ENCODE peak calls at places on chromosome 17, in eight cellular contexts. One of them, this sample, is unnamed.

GRCh38 chr17:27585153-27585681 is 45.8 kb upstream of the LGALS9 start:
- DNase-seq in IMR-90: no peak
- DNase-seq in ovary: no peak
- DNase-seq in heart left ventricle: no peak
- DNase-seq in Peyer's patch: no peak
- DNase-seq in H54: no peak
- DNase-seq in NB4: no peak
- DNase-seq in upper lobe of left lung: no peak
- DNase-seq in this sample: peak

GRCh38 chr17:76540381-76541300 is 797 bp downstream of the PRCD start:
- DNase-seq in IMR-90: peak
- DNase-seq in ovary: peak
- DNase-seq in heart left ventricle: peak
- DNase-seq in Peyer's patch: peak
- DNase-seq in H54: peak
- DNase-seq in NB4: peak
- DNase-seq in upper lobe of left lung: no peak
- DNase-seq in this sample: peak

GRCh38 chr17:34071891-34072420 is 183.1 kb upstream of the CCL2 start:
- DNase-seq in IMR-90: no peak
- DNase-seq in ovary: no peak
- DNase-seq in heart left ventricle: no peak
- DNase-seq in Peyer's patch: no peak
- DNase-seq in H54: no peak
- DNase-seq in NB4: no peak
- DNase-seq in upper lobe of left lung: peak
- DNase-seq in this sample: no peak

GRCh38 chr17:67248291-67248690 is 3.3 kb upstream of the HELZ start:
- DNase-seq in IMR-90: no peak
- DNase-seq in ovary: no peak
- DNase-seq in heart left ventricle: no peak
- DNase-seq in Peyer's patch: peak
- DNase-seq in H54: no peak
- DNase-seq in NB4: no peak
- DNase-seq in upper lobe of left lung: no peak
- DNase-seq in this sample: no peak

GRCh38 chr17:21058098-21058893 is 15.5 kb upstream of the USP22 start:
- DNase-seq in IMR-90: peak
- DNase-seq in ovary: no peak
- DNase-seq in heart left ventricle: no peak
- DNase-seq in Peyer's patch: no peak
- DNase-seq in H54: peak
- DNase-seq in NB4: peak
- DNase-seq in upper lobe of left lung: no peak
- DNase-seq in this sample: no peak

GRCh38 chr17:45846223-45846622 is 1.5 kb downstream of the SPPL2C start:
- DNase-seq in IMR-90: no peak
- DNase-seq in ovary: no peak
- DNase-seq in heart left ventricle: no peak
- DNase-seq in Peyer's patch: no peak
- DNase-seq in H54: no peak
- DNase-seq in NB4: no peak
- DNase-seq in upper lobe of left lung: peak
- DNase-seq in this sample: no peak

GRCh38 chr17:33266611-33267010 is 26.5 kb downstream of the ASIC2 start:
- DNase-seq in IMR-90: no peak
- DNase-seq in ovary: no peak
- DNase-seq in heart left ventricle: no peak
- DNase-seq in Peyer's patch: no peak
- DNase-seq in H54: no peak
- DNase-seq in NB4: no peak
- DNase-seq in upper lobe of left lung: no peak
- DNase-seq in this sample: no peak

GRCh38 chr17:75731086-75731715 is 9.9 kb downstream of the ITGB4 start:
- DNase-seq in IMR-90: no peak
- DNase-seq in ovary: no peak
- DNase-seq in heart left ventricle: no peak
- DNase-seq in Peyer's patch: no peak
- DNase-seq in H54: no peak
- DNase-seq in NB4: no peak
- DNase-seq in upper lobe of left lung: no peak
- DNase-seq in this sample: no peak

GRCh38 chr17:30824356-30825145 is at the start of gene CRLF3:
- DNase-seq in IMR-90: peak
- DNase-seq in ovary: peak
- DNase-seq in heart left ventricle: peak
- DNase-seq in Peyer's patch: peak
- DNase-seq in H54: peak
- DNase-seq in NB4: peak
- DNase-seq in upper lobe of left lung: peak
- DNase-seq in this sample: peak

GRCh38 chr17:66762276-66762675 is 72.6 kb upstream of the CACNG5 start:
- DNase-seq in IMR-90: no peak
- DNase-seq in ovary: no peak
- DNase-seq in heart left ventricle: no peak
- DNase-seq in Peyer's patch: no peak
- DNase-seq in H54: no peak
- DNase-seq in NB4: no peak
- DNase-seq in upper lobe of left lung: no peak
- DNase-seq in this sample: no peak

GRCh38 chr17:39595294-39595693 is 12.4 kb downstream of the NEUROD2 start:
- DNase-seq in IMR-90: no peak
- DNase-seq in ovary: no peak
- DNase-seq in heart left ventricle: no peak
- DNase-seq in Peyer's patch: no peak
- DNase-seq in H54: no peak
- DNase-seq in NB4: no peak
- DNase-seq in upper lobe of left lung: no peak
- DNase-seq in this sample: no peak

GRCh38 chr17:48729335-48730239 is 1.0 kb upstream of the HOXB13 start:
- DNase-seq in IMR-90: no peak
- DNase-seq in ovary: no peak
- DNase-seq in heart left ventricle: no peak
- DNase-seq in Peyer's patch: no peak
- DNase-seq in H54: no peak
- DNase-seq in NB4: no peak
- DNase-seq in upper lobe of left lung: no peak
- DNase-seq in this sample: no peak
- TF ChIP-seq POLR2A in IMR-90: no peak
- TF ChIP-seq POLR2A in ovary: no peak
- TF ChIP-seq POLR2A in heart left ventricle: no peak
- TF ChIP-seq POLR2A in Peyer's patch: no peak
- TF ChIP-seq POLR2A in H54: no peak
- TF ChIP-seq POLR2A in NB4: no peak
- TF ChIP-seq POLR2A in upper lobe of left lung: no peak
- TF ChIP-seq POLR2A in this sample: no peak

GRCh38 chr17:64498308-64499203 is 1.7 kb upstream of the POLG2 start:
- DNase-seq in IMR-90: no peak
- DNase-seq in ovary: no peak
- DNase-seq in heart left ventricle: no peak
- DNase-seq in Peyer's patch: no peak
- DNase-seq in H54: no peak
- DNase-seq in NB4: peak
- DNase-seq in upper lobe of left lung: no peak
- DNase-seq in this sample: no peak
- TF ChIP-seq POLR2A in IMR-90: no peak
- TF ChIP-seq POLR2A in ovary: no peak
- TF ChIP-seq POLR2A in heart left ventricle: no peak
- TF ChIP-seq POLR2A in Peyer's patch: no peak
- TF ChIP-seq POLR2A in H54: no peak
- TF ChIP-seq POLR2A in NB4: no peak
- TF ChIP-seq POLR2A in upper lobe of left lung: no peak
- TF ChIP-seq POLR2A in this sample: peak

GRCh38 chr17:2962236-2962635 is 101.2 kb downstream of the OR1D5 start:
- DNase-seq in IMR-90: no peak
- DNase-seq in ovary: no peak
- DNase-seq in heart left ventricle: no peak
- DNase-seq in Peyer's patch: no peak
- DNase-seq in H54: no peak
- DNase-seq in NB4: no peak
- DNase-seq in upper lobe of left lung: no peak
- DNase-seq in this sample: no peak
- TF ChIP-seq POLR2A in IMR-90: no peak
- TF ChIP-seq POLR2A in ovary: no peak
- TF ChIP-seq POLR2A in heart left ventricle: no peak
- TF ChIP-seq POLR2A in Peyer's patch: no peak
- TF ChIP-seq POLR2A in H54: no peak
- TF ChIP-seq POLR2A in NB4: no peak
- TF ChIP-seq POLR2A in upper lobe of left lung: no peak
- TF ChIP-seq POLR2A in this sample: no peak

GRCh38 chr17:79335456-79335855 is 260.8 kb downstream of the ENGASE start:
- DNase-seq in IMR-90: no peak
- DNase-seq in ovary: no peak
- DNase-seq in heart left ventricle: no peak
- DNase-seq in Peyer's patch: no peak
- DNase-seq in H54: no peak
- DNase-seq in NB4: no peak
- DNase-seq in upper lobe of left lung: no peak
- DNase-seq in this sample: no peak
- TF ChIP-seq POLR2A in IMR-90: no peak
- TF ChIP-seq POLR2A in ovary: no peak
- TF ChIP-seq POLR2A in heart left ventricle: no peak
- TF ChIP-seq POLR2A in Peyer's patch: no peak
- TF ChIP-seq POLR2A in H54: no peak
- TF ChIP-seq POLR2A in NB4: no peak
- TF ChIP-seq POLR2A in upper lobe of left lung: no peak
- TF ChIP-seq POLR2A in this sample: no peak

DNA sequence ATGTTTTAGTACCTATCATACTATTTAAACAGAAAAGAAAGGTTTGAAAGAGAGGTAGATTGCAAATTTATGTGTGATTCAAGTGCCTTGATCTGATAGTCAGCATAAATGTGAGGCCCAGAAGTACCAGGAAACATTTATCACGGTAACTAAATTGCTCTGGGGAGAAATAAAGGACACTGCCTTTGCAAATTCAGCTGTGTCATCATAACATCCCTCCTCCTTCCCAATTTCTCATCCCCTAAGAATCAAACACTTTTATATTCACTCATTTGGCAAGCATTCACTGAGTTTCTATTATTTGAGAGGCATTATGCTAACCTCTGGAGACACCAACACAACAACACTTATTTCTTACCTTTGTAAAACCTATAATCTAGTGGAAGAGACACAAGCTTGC is 563.4 kb upstream of the CA10 start:
- DNase-seq in IMR-90: no peak
- DNase-seq in ovary: no peak
- DNase-seq in heart left ventricle: no peak
- DNase-seq in Peyer's patch: no peak
- DNase-seq in H54: no peak
- DNase-seq in NB4: no peak
- DNase-seq in upper lobe of left lung: no peak
- DNase-seq in this sample: no peak
- TF ChIP-seq POLR2A in IMR-90: no peak
- TF ChIP-seq POLR2A in ovary: no peak
- TF ChIP-seq POLR2A in heart left ventricle: no peak
- TF ChIP-seq POLR2A in Peyer's patch: no peak
- TF ChIP-seq POLR2A in H54: no peak
- TF ChIP-seq POLR2A in NB4: no peak
- TF ChIP-seq POLR2A in upper lobe of left lung: no peak
- TF ChIP-seq POLR2A in this sample: no peak

GRCh38 chr17:3770471-3770870 is 30.5 kb downstream of the ITGAE start:
- DNase-seq in IMR-90: no peak
- DNase-seq in ovary: no peak
- DNase-seq in heart left ventricle: no peak
- DNase-seq in Peyer's patch: peak
- DNase-seq in H54: no peak
- DNase-seq in NB4: peak
- DNase-seq in upper lobe of left lung: no peak
- DNase-seq in this sample: no peak
- TF ChIP-seq POLR2A in IMR-90: no peak
- TF ChIP-seq POLR2A in ovary: no peak
- TF ChIP-seq POLR2A in heart left ventricle: no peak
- TF ChIP-seq POLR2A in Peyer's patch: no peak
- TF ChIP-seq POLR2A in H54: no peak
- TF ChIP-seq POLR2A in NB4: no peak
- TF ChIP-seq POLR2A in upper lobe of left lung: no peak
- TF ChIP-seq POLR2A in this sample: no peak

DNA sequence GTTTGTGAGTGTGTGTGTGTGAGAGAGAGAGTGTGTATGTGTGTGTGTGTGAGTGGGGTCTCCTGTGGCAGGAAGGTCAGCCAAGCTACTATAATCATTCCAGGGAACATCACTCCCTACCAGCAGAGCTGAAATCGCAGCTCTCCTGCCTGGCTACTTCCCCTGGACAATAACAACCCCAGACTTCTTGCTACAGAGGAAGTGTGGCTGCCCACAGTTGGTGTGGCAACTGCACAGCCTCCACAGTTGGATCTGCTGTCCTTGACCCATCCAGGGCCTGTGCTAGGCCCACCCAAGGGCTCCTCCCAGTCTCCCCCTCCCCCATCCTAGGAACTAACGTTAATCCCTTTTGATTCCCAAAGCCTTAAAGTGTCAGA is 1.5 kb downstream of the SLC13A5 start:
- DNase-seq in IMR-90: no peak
- DNase-seq in ovary: no peak
- DNase-seq in heart left ventricle: no peak
- DNase-seq in Peyer's patch: no peak
- DNase-seq in H54: no peak
- DNase-seq in NB4: peak
- DNase-seq in upper lobe of left lung: no peak
- DNase-seq in this sample: no peak
- TF ChIP-seq POLR2A in IMR-90: no peak
- TF ChIP-seq POLR2A in ovary: no peak
- TF ChIP-seq POLR2A in heart left ventricle: no peak
- TF ChIP-seq POLR2A in Peyer's patch: no peak
- TF ChIP-seq POLR2A in H54: no peak
- TF ChIP-seq POLR2A in NB4: no peak
- TF ChIP-seq POLR2A in upper lobe of left lung: no peak
- TF ChIP-seq POLR2A in this sample: no peak